ENCODE peak calls at places on chromosome 2, in five cellular contexts. E is adrenal gland, N is ELR, H is nephron progenitor cell, F is hypothalamus. O is an unnamed sample.

GRCh38 chr2:70145168-70145538 is 45.7 kb downstream of the C2orf42 start:
- DNase-seq in E (no peak), N (no peak), F (no peak), H (no peak), O (no peak)

GRCh38 chr2:126914811-126915500 is 16.3 kb downstream of the TEX51 start:
- DNase-seq in E (no peak), N (no peak), F (no peak), H (no peak), O (no peak)

GRCh38 chr2:58571181-58571852 is 330.2 kb upstream of the FANCL start:
- DNase-seq in N (peak), H (peak), F (no peak), E (peak), O (peak)

GRCh38 chr2:24730481-24730880 is 62.7 kb downstream of the PTRHD1 start:
- DNase-seq in H (no peak), E (no peak), F (no peak), N (peak), O (no peak)

GRCh38 chr2:113164930-113165585 is 8.7 kb upstream of the PSD4 start:
- DNase-seq in H (no peak), N (no peak), E (no peak), F (no peak), O (no peak)

GRCh38 chr2:186515376-186515775 is 29.3 kb downstream of the ZC3H15 start:
- DNase-seq in E (no peak), H (no peak), F (no peak), N (no peak), O (no peak)

GRCh38 chr2:238513346-238513745 is 86.6 kb downstream of the ASB1 start:
- DNase-seq in F (no peak), N (peak), E (peak), H (peak), O (no peak)

GRCh38 chr2:31247671-31248070 is 13.7 kb downstream of the EHD3 start:
- DNase-seq in H (no peak), F (no peak), E (no peak), N (no peak), O (no peak)